ENCODE peak calls at places on chromosome 12, in four cellular contexts. D, P, H and V are unnamed samples.
A peak's percentile ranks its signal among the peaks of the same experiment; 100 is the strongest.

GRCh38 chr12:60197589-60197988 is 601.8 kb downstream of the SLC16A7 start:
- DNase-seq in D (peak; percentile 8), H (no peak), P (no peak), V (no peak)

GRCh38 chr12:42588981-42589464 is 523 bp downstream of the PRICKLE1 start:
- DNase-seq in H (no peak), P (no peak), D (no peak), V (peak; percentile 71)

GRCh38 chr12:28033538-28033915 is 61.0 kb upstream of the PTHLH start:
- DNase-seq in P (no peak), H (no peak), D (no peak), V (no peak)

GRCh38 chr12:12387521-12387920 is 30.6 kb downstream of the BORCS5 start:
- DNase-seq in D (no peak), H (no peak), P (no peak), V (no peak)

GRCh38 chr12:105317942-105318614 is 12.4 kb upstream of the C12orf75 start:
- DNase-seq in P (no peak), D (no peak), H (no peak), V (no peak)

GRCh38 chr12:111448266-111448830 is 42.6 kb downstream of the SH2B3 start:
- DNase-seq in D (peak; percentile 1), P (no peak), H (no peak), V (no peak)

GRCh38 chr12:114041590-114041989 is 75.5 kb upstream of the RBM19 start:
- DNase-seq in D (no peak), P (no peak), H (no peak), V (no peak)

GRCh38 chr12:102596687-102597086 is 116.3 kb upstream of the IGF1 start:
- DNase-seq in D (no peak), P (no peak), H (no peak), V (no peak)

GRCh38 chr12:23662966-23663365 is 286.5 kb downstream of the SOX5 start:
- DNase-seq in H (no peak), P (no peak), D (no peak), V (no peak)

GRCh38 chr12:14554281-14555008 is 13.2 kb downstream of the PLBD1 start:
- DNase-seq in P (no peak), H (no peak), D (peak; percentile 22), V (no peak)

GRCh38 chr12:54622463-54623183 is 12.1 kb downstream of the LACRT start:
- DNase-seq in H (no peak), D (no peak), P (no peak), V (no peak)

GRCh38 chr12:98405795-98406366 is 109.5 kb upstream of the TMPO start:
- DNase-seq in P (no peak), H (no peak), D (no peak), V (no peak)

GRCh38 chr12:117119592-117120198 is 20.5 kb upstream of the TESC start:
- DNase-seq in H (no peak), P (no peak), D (peak; percentile 26), V (no peak)

GRCh38 chr12:66776974-66777373 is 98.1 kb upstream of the GRIP1 start:
- DNase-seq in D (no peak), H (no peak), P (no peak), V (no peak)

GRCh38 chr12:25052191-25053020 is 103.5 kb upstream of the BCAT1 start:
- DNase-seq in P (no peak), H (no peak), D (no peak), V (no peak)

GRCh38 chr12:48023386-48023785 is 19.1 kb upstream of the COL2A1 start:
- DNase-seq in P (no peak), D (no peak), H (no peak), V (no peak)

GRCh38 chr12:132523576-132524331 is 33.8 kb downstream of the FBRSL1 start:
- DNase-seq in D (peak; percentile 37), H (peak; percentile 2), P (peak; percentile 12), V (peak; percentile 86)

GRCh38 chr12:105013892-105014291 is 27.8 kb downstream of the NOPCHAP1 start:
- DNase-seq in P (no peak), H (no peak), D (no peak), V (no peak)

GRCh38 chr12:63967358-63967757 is 122.9 kb downstream of the SRGAP1 start:
- DNase-seq in D (no peak), P (no peak), H (no peak), V (no peak)

GRCh38 chr12:92539966-92540791 is 162.6 kb upstream of the PLEKHG7 start:
- DNase-seq in D (no peak), H (no peak), P (no peak), V (peak; percentile 79)

GRCh38 chr12:130181211-130181610 is 18.9 kb downstream of the FZD10 start:
- DNase-seq in H (no peak), D (no peak), P (no peak), V (no peak)

GRCh38 chr12:29149691-29150382 is 759 bp downstream of the FAR2 start:
- DNase-seq in D (no peak), H (no peak), P (no peak), V (peak; percentile 18)

GRCh38 chr12:92707926-92708325 is 5.1 kb downstream of the PLEKHG7 start:
- DNase-seq in D (no peak), H (no peak), P (no peak), V (no peak)

GRCh38 chr12:77115471-77115870 is 50.1 kb upstream of the E2F7 start:
- DNase-seq in P (no peak), D (no peak), H (no peak), V (no peak)

GRCh38 chr12:4044101-4044500 is 170.9 kb upstream of the PARP11 start:
- DNase-seq in H (no peak), D (no peak), P (no peak), V (no peak)

GRCh38 chr12:76764856-76765255 is 941 bp downstream of the ZDHHC17 start:
- DNase-seq in P (no peak), H (no peak), D (no peak), V (no peak)

GRCh38 chr12:67430708-67431335 is 161.7 kb downstream of the CAND1 start:
- DNase-seq in D (no peak), P (no peak), H (no peak), V (no peak)

GRCh38 chr12:77229640-77230442 is 164.5 kb upstream of the E2F7 start:
- DNase-seq in D (peak; percentile 12), P (no peak), H (no peak), V (no peak)

GRCh38 chr12:30568453-30568852 is 127.2 kb downstream of the IPO8 start:
- DNase-seq in H (no peak), D (no peak), P (no peak), V (no peak)